ENCODE peak calls at places on chromosomes 5 and 9, in four cellular contexts. P, L, T and Z are unnamed samples.

GRCh38 chr9:110340306-110340705 is 2.6 kb upstream of the TXNDC8 start:
- DNase-seq in T (peak; percentile 39), P (no peak), L (peak; percentile 17), Z (no peak)

GRCh38 chr9:4861736-4862451 is 69.2 kb downstream of the RCL1 start:
- DNase-seq in T (no peak), P (no peak), L (no peak), Z (no peak)

GRCh38 chr5:60842859-60843692 is 993 bp downstream of the ELOVL7 start:
- DNase-seq in P (no peak), L (no peak), T (no peak), Z (no peak)

GRCh38 chr5:59893436-59894227 is at the start of gene PDE4D:
- DNase-seq in T (peak; percentile 46), P (no peak), L (peak; percentile 49), Z (peak; percentile 29)

GRCh38 chr9:1198085-1198484 is 147.9 kb downstream of the DMRT2 start:
- DNase-seq in T (peak; percentile 73), P (no peak), L (no peak), Z (no peak)

GRCh38 chr5:166367391-166367790 is 1924.1 kb upstream of the WWC1 start:
- DNase-seq in L (no peak), P (no peak), T (no peak), Z (no peak)

GRCh38 chr5:127002390-127002789 is 28.0 kb downstream of the MARCHF3 start:
- DNase-seq in L (peak; percentile 53), T (peak; percentile 25), P (no peak), Z (no peak)

GRCh38 chr9:34332370-34332964 is 3.1 kb downstream of the NUDT2 start:
- DNase-seq in P (peak; percentile 12), T (peak; percentile 62), L (no peak), Z (no peak)

GRCh38 chr5:122997294-122997693 is 39.2 kb downstream of the PPIC start:
- DNase-seq in T (no peak), P (no peak), L (no peak), Z (no peak)

GRCh38 chr9:84871983-84872382 is 202.5 kb downstream of the NTRK2 start:
- DNase-seq in P (no peak), L (no peak), T (no peak), Z (no peak)

GRCh38 chr5:136025900-136026299 is 2.9 kb upstream of the TGFBI start:
- DNase-seq in T (peak; percentile 69), L (no peak), P (no peak), Z (no peak)

GRCh38 chr9:92650839-92651621 is 18.9 kb downstream of the IPPK start:
- DNase-seq in P (no peak), L (peak; percentile 59), T (peak; percentile 74), Z (no peak)

GRCh38 chr9:82188817-82189216 is 200.2 kb downstream of the SPATA31D1 start:
- DNase-seq in P (no peak), T (no peak), L (no peak), Z (no peak)

GRCh38 chr9:109640232-109641078 is 139.5 kb upstream of the PALM2AKAP2 start:
- DNase-seq in T (no peak), L (peak; percentile 31), P (no peak), Z (no peak)

GRCh38 chr5:149714877-149715502 is 15.1 kb upstream of the PPARGC1B start:
- DNase-seq in P (no peak), L (no peak), T (no peak), Z (no peak)

GRCh38 chr5:140734354-140734753 is 34.1 kb downstream of the ZMAT2 start:
- DNase-seq in T (peak; percentile 21), L (no peak), P (no peak), Z (no peak)

GRCh38 chr9:131238402-131239021 is 37.8 kb downstream of the FAM78A start:
- DNase-seq in P (no peak), L (peak; percentile 70), T (no peak), Z (no peak)

GRCh38 chr5:132751444-132751843 is 4.2 kb downstream of the CCNI2 start:
- DNase-seq in L (peak; percentile 76), P (peak; percentile 64), T (peak; percentile 95), Z (no peak)

GRCh38 chr9:120928015-120928719 is 1.6 kb upstream of the TRAF1 start:
- DNase-seq in T (no peak), P (no peak), L (no peak), Z (no peak)

GRCh38 chr9:96612966-96613589 is 6.6 kb downstream of the CDC14B start:
- DNase-seq in P (no peak), L (no peak), T (no peak), Z (no peak)

GRCh38 chr9:113822315-113822714 is 53.8 kb upstream of the ZNF618 start:
- DNase-seq in P (no peak), T (no peak), L (no peak), Z (no peak)

GRCh38 chr9:76818271-76818670 is 54.0 kb downstream of the PCA3 start:
- DNase-seq in T (peak; percentile 99), L (peak; percentile 99), P (no peak), Z (peak; percentile 97)

GRCh38 chr9:109918359-109919163 is 138.6 kb downstream of the PALM2AKAP2 start:
- DNase-seq in T (no peak), P (peak; percentile 80), L (no peak), Z (no peak)

GRCh38 chr5:122180863-122181519 is 51.6 kb downstream of the ZNF474 start:
- DNase-seq in L (peak; percentile 74), P (no peak), T (peak; percentile 89), Z (peak; percentile 36)

GRCh38 chr5:154642499-154643245 is 112.5 kb upstream of the LARP1 start:
- DNase-seq in L (peak; percentile 38), T (peak; percentile 56), P (no peak), Z (no peak)
- TF ChIP-seq CTCF in L (peak; percentile 67), T (peak; percentile 86), P (peak; percentile 47), Z (peak; percentile 51)

GRCh38 chr9:93949073-93949693 is 6.0 kb downstream of the BARX1 start:
- DNase-seq in P (no peak), L (no peak), T (no peak), Z (no peak)
- H3K4me3 ChIP-seq in P (no peak overlapping the region), L (no peak overlapping the region), T (no peak overlapping the region), Z (no peak overlapping the region)

GRCh38 chr9:137277329-137278041 is at the start of gene TOR4A:
- DNase-seq in P (peak; percentile 42), T (peak; percentile 78), L (peak; percentile 63), Z (peak; percentile 59)
- TF ChIP-seq CTCF in P (peak; percentile 26), T (no peak), L (peak; percentile 52), Z (peak; percentile 43)

GRCh38 chr5:178180141-178180863 is 6.9 kb downstream of the GMCL2 start:
- DNase-seq in P (no peak), L (no peak), T (no peak), Z (no peak)
- H3K4me3 ChIP-seq in P (no peak overlapping the region), L (no peak overlapping the region), T (no peak overlapping the region), Z (no peak overlapping the region)

DNA sequence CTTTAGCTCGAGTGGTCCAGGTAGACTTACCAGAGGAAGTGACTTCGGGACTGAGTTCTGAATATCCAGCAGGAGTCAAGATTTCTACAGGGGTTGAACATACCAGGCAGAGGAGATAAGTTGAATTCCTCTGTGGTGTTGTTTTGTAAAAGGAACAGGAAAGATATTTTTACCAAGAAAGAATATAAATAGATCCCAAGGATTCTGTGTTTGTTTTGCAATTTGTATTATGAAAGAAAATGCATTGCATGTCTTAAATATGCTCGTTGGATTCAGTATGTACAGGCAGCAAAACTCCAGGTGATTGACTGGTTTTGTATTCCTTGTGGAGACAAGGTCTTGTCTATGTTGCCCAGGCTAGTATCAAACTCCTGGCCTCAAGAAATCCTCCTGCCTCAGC is 197.8 kb downstream of the FRMD3 start:
- DNase-seq in T (no peak), P (no peak), L (no peak), Z (no peak)
- TF ChIP-seq CTCF in T (no peak), P (no peak), L (no peak), Z (no peak)

DNA sequence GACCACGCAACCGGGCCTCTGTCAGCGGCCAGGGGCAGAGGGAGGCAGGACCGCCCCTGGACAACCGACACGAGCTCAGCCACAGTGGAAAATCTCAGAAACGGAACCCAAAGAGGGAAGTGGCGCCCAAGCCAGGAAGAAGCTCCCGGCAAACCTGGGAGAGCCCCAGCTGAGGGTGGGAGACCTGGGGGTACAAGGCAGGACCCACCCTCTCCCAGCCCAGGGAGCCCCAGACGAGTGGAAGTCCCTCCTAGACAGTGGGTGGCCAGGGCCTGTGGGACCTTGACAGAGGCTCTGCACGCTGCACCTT is 3.0 kb downstream of the SLC12A7 start:
- DNase-seq in P (no peak), T (no peak), L (no peak), Z (no peak)
- H3K4me3 ChIP-seq in P (no peak overlapping the region), T (no peak overlapping the region), L (no peak overlapping the region), Z (no peak overlapping the region)

GRCh38 chr5:104412649-104413240 is 850.2 kb upstream of the NUDT12 start:
- DNase-seq in L (peak; percentile 57), P (no peak), T (peak; percentile 20), Z (peak; percentile 3)
- TF ChIP-seq CTCF in L (peak; percentile 89), P (no peak), T (peak; percentile 35), Z (peak; percentile 69)